ENCODE peak calls at places on chromosome 2, in six cellular contexts. V is GM23338, F is MM.1S, A is GM23248, H is hepatocyte, B is HCT116. I is an unnamed sample.

GRCh38 chr2:128258218-128258617 is 60.5 kb downstream of the HS6ST1 start:
- DNase-seq in V (no peak), F (no peak), A (no peak), H (no peak), B (no peak), I (no peak)

GRCh38 chr2:160927335-160927734 is 232.9 kb upstream of the TANK start:
- DNase-seq in V (no peak), F (no peak), A (no peak), H (no peak), B (no peak), I (no peak)

GRCh38 chr2:206457188-206457634 is 13.9 kb downstream of the ADAM23 start:
- DNase-seq in V (no peak), F (peak), A (no peak), H (no peak), B (no peak), I (no peak)

GRCh38 chr2:188976545-188977268 is 2.5 kb downstream of the COL3A1 start:
- DNase-seq in V (no peak), F (no peak), A (peak), H (peak), B (peak), I (peak)

GRCh38 chr2:147364597-147364996 is 480.2 kb upstream of the ACVR2A start:
- DNase-seq in V (no peak), F (peak), A (no peak), H (no peak), B (no peak), I (peak)

GRCh38 chr2:37246205-37246604 is 14.7 kb downstream of the NDUFAF7 start:
- DNase-seq in V (no peak), F (no peak), A (no peak), H (no peak), B (no peak), I (no peak)

GRCh38 chr2:208098267-208098666 is 26.1 kb downstream of the CRYGD start:
- DNase-seq in V (no peak), F (no peak), A (no peak), H (no peak), B (no peak), I (no peak)

GRCh38 chr2:212299943-212300342 is 238.7 kb downstream of the ERBB4 start:
- DNase-seq in V (no peak), F (no peak), A (no peak), H (no peak), B (no peak), I (no peak)

GRCh38 chr2:113887393-113887792 is 2.5 kb upstream of the ACTR3 start:
- DNase-seq in V (no peak), F (peak), A (no peak), H (no peak), B (no peak), I (no peak)

GRCh38 chr2:236679906-236680305 is 110.3 kb downstream of the ACKR3 start:
- DNase-seq in V (no peak), F (no peak), A (peak), H (peak), B (no peak), I (no peak)

GRCh38 chr2:20188851-20189250 is 36.1 kb downstream of the SDC1 start:
- DNase-seq in V (peak), F (no peak), A (no peak), H (no peak), B (no peak), I (no peak)

GRCh38 chr2:127415593-127416485 is 2.4 kb upstream of the PROC start:
- DNase-seq in V (peak), F (peak), A (no peak), H (peak), B (peak), I (peak)

GRCh38 chr2:210586381-210586780 is 30.0 kb downstream of the CPS1 start:
- DNase-seq in V (no peak), F (no peak), A (peak), H (no peak), B (no peak), I (no peak)

GRCh38 chr2:191272064-191272463 is 26.9 kb downstream of the MYO1B start:
- DNase-seq in V (no peak), F (no peak), A (no peak), H (no peak), B (no peak), I (no peak)

GRCh38 chr2:196242131-196242620 is 70.8 kb upstream of the STK17B start:
- DNase-seq in V (no peak), F (no peak), A (peak), H (no peak), B (no peak), I (peak)

GRCh38 chr2:33134086-33134763 is 187.5 kb downstream of the LTBP1 start:
- DNase-seq in V (peak), F (no peak), A (peak), H (peak), B (peak), I (no peak)
- H2AFZ ChIP-seq in V (no peak), F (no peak), A (peak), H (no peak), B (no peak), I (no peak)

GRCh38 chr2:158586491-158586890 is 129.7 kb downstream of the PKP4 start:
- DNase-seq in V (no peak), F (no peak), A (peak), H (peak), B (no peak), I (no peak)
- TF ChIP-seq EZH2phosphoT487 in V (no peak), F (no peak), A (no peak), H (no peak), B (no peak), I (no peak)

GRCh38 chr2:43323810-43324588 is 97.6 kb upstream of the ZFP36L2 start:
- DNase-seq in V (no peak), F (no peak), A (peak), H (no peak), B (no peak), I (no peak)
- H3K27ac ChIP-seq in V (no peak), F (no peak), A (no peak), H (peak), B (no peak), I (no peak)

GRCh38 chr2:30645745-30646119 is 161.5 kb downstream of the CAPN13 start:
- DNase-seq in V (no peak), F (no peak), A (no peak), H (no peak), B (no peak), I (no peak)
- H2AFZ ChIP-seq in V (no peak), F (no peak), A (no peak), H (no peak), B (no peak), I (no peak)

GRCh38 chr2:102261467-102261866 is 49.9 kb upstream of the IL1RL1 start:
- DNase-seq in V (no peak), F (no peak), A (no peak), H (no peak), B (no peak), I (no peak)

GRCh38 chr2:102256281-102256680 is 55.1 kb upstream of the IL1RL1 start:
- DNase-seq in V (no peak), F (peak), A (no peak), H (no peak), B (no peak), I (no peak)

GRCh38 chr2:102256874-102257462 is 54.4 kb upstream of the IL1RL1 start:
- DNase-seq in V (no peak), F (no peak), A (no peak), H (no peak), B (no peak), I (no peak)

GRCh38 chr2:102258025-102258385 is 53.4 kb upstream of the IL1RL1 start:
- DNase-seq in V (no peak), F (no peak), A (no peak), H (no peak), B (no peak), I (no peak)

DNA sequence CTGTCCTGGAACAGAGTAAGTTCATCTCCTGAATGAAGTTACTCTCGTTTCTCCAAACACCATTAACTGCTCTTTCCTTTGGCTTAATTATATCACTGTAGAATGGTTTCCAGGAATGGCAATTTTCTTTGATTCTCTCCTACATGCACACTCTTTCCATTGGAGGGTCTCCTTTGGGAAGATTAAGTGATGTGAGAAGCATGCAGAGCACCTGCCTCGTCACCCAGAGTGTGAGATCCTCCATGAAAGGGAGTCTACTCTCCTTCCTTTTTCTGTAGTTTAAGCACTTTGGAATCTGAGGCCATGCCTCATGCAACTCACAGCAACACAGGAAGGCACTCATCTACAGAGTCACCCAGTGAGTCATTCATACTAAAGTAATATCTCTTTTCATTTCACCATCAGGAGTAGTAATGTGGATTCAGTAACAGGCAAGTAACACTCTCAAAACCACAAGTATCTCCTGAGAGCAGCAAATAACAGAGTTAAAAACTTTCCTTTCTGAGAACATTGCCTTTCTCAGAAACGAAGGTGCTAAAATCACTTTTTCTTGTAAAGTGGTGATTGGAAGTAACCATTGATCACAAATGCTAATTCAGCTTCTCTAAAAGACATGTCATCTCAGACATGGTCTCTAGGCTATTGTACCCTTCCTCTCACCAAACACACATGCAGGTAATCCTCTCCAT is 52.8 kb upstream of the IL1RL1 start:
- DNase-seq in V (no peak), F (no peak), A (peak), H (peak), B (peak), I (no peak)
- TF ChIP-seq EZH2phosphoT487 in V (no peak), F (no peak), A (no peak), H (no peak), B (no peak), I (no peak)